ENCODE peak calls at places on chromosomes 12 and 14, in ten cellular contexts. One of them, this sample, is unnamed.

GRCh38 chr12:64039285-64039871 is 182.7 kb downstream of the KICS2 start:
- DNase-seq in H1: no peak
- DNase-seq in Calu3: peak
- DNase-seq in uterus: no peak
- DNase-seq in mesothelial cell of epicardium: no peak
- DNase-seq in endothelial cell: no peak
- DNase-seq in PC-9: no peak
- DNase-seq in RWPE1: no peak
- DNase-seq in GM20000: no peak
- DNase-seq in fibroblast of mammary gland: peak
- DNase-seq in this sample: no peak

GRCh38 chr12:117151195-117152031 is 38.9 kb downstream of the FBXO21 start:
- DNase-seq in mesothelial cell of epicardium: peak
- DNase-seq in Calu3: peak
- DNase-seq in H1: peak
- DNase-seq in endothelial cell: peak
- DNase-seq in fibroblast of mammary gland: peak
- DNase-seq in RWPE1: no peak
- DNase-seq in uterus: peak
- DNase-seq in PC-9: no peak
- DNase-seq in GM20000: no peak
- DNase-seq in this sample: no peak

GRCh38 chr14:92973265-92973797 is 50.4 kb downstream of the CHGA start:
- DNase-seq in RWPE1: peak
- DNase-seq in mesothelial cell of epicardium: no peak
- DNase-seq in Calu3: peak
- DNase-seq in uterus: peak
- DNase-seq in H1: peak
- DNase-seq in GM20000: no peak
- DNase-seq in endothelial cell: peak
- DNase-seq in fibroblast of mammary gland: peak
- DNase-seq in PC-9: peak
- DNase-seq in this sample: no peak

GRCh38 chr12:116880817-116881324 is 370 bp downstream of the HRK start:
- DNase-seq in PC-9: peak
- DNase-seq in endothelial cell: peak
- DNase-seq in mesothelial cell of epicardium: peak
- DNase-seq in H1: peak
- DNase-seq in fibroblast of mammary gland: peak
- DNase-seq in RWPE1: no peak
- DNase-seq in GM20000: peak
- DNase-seq in uterus: no peak
- DNase-seq in Calu3: peak
- DNase-seq in this sample: peak

GRCh38 chr12:57888407-57889157 is 42.1 kb upstream of the CTDSP2 start:
- DNase-seq in uterus: no peak
- DNase-seq in PC-9: peak
- DNase-seq in H1: no peak
- DNase-seq in fibroblast of mammary gland: peak
- DNase-seq in mesothelial cell of epicardium: no peak
- DNase-seq in RWPE1: peak
- DNase-seq in GM20000: no peak
- DNase-seq in Calu3: peak
- DNase-seq in endothelial cell: no peak
- DNase-seq in this sample: no peak

GRCh38 chr14:90661881-90662280 is 154.3 kb downstream of the TTC7B start:
- DNase-seq in PC-9: no peak
- DNase-seq in mesothelial cell of epicardium: no peak
- DNase-seq in GM20000: no peak
- DNase-seq in fibroblast of mammary gland: no peak
- DNase-seq in endothelial cell: no peak
- DNase-seq in H1: no peak
- DNase-seq in RWPE1: no peak
- DNase-seq in Calu3: no peak
- DNase-seq in uterus: no peak
- DNase-seq in this sample: no peak

GRCh38 chr14:93023039-93023438 is 92.7 kb downstream of the ITPK1 start:
- DNase-seq in endothelial cell: no peak
- DNase-seq in GM20000: no peak
- DNase-seq in RWPE1: no peak
- DNase-seq in H1: no peak
- DNase-seq in PC-9: no peak
- DNase-seq in mesothelial cell of epicardium: no peak
- DNase-seq in uterus: no peak
- DNase-seq in Calu3: no peak
- DNase-seq in fibroblast of mammary gland: peak
- DNase-seq in this sample: no peak

GRCh38 chr12:90741611-90742010 is 213.4 kb downstream of the CCER1 start:
- DNase-seq in PC-9: no peak
- DNase-seq in RWPE1: no peak
- DNase-seq in uterus: no peak
- DNase-seq in endothelial cell: no peak
- DNase-seq in fibroblast of mammary gland: peak
- DNase-seq in mesothelial cell of epicardium: no peak
- DNase-seq in Calu3: no peak
- DNase-seq in H1: no peak
- DNase-seq in GM20000: no peak
- DNase-seq in this sample: no peak

GRCh38 chr12:65189028-65189718 is 19.8 kb downstream of the LEMD3 start:
- DNase-seq in uterus: no peak
- DNase-seq in GM20000: peak
- DNase-seq in Calu3: no peak
- DNase-seq in endothelial cell: no peak
- DNase-seq in H1: no peak
- DNase-seq in PC-9: no peak
- DNase-seq in fibroblast of mammary gland: no peak
- DNase-seq in RWPE1: no peak
- DNase-seq in mesothelial cell of epicardium: no peak
- DNase-seq in this sample: no peak

GRCh38 chr12:44873898-44874297 is 2.2 kb downstream of the NELL2 start:
- DNase-seq in PC-9: no peak
- DNase-seq in Calu3: no peak
- DNase-seq in GM20000: peak
- DNase-seq in endothelial cell: no peak
- DNase-seq in uterus: no peak
- DNase-seq in H1: no peak
- DNase-seq in mesothelial cell of epicardium: no peak
- DNase-seq in RWPE1: no peak
- DNase-seq in fibroblast of mammary gland: peak
- DNase-seq in this sample: no peak

GRCh38 chr12:67431436-67432049 is 162.4 kb downstream of the CAND1 start:
- DNase-seq in PC-9: no peak
- DNase-seq in uterus: no peak
- DNase-seq in GM20000: no peak
- DNase-seq in endothelial cell: no peak
- DNase-seq in RWPE1: no peak
- DNase-seq in fibroblast of mammary gland: no peak
- DNase-seq in Calu3: no peak
- DNase-seq in mesothelial cell of epicardium: no peak
- DNase-seq in H1: no peak
- DNase-seq in this sample: no peak

GRCh38 chr12:53756300-53757094 is 4.7 kb upstream of the CISTR start:
- DNase-seq in Calu3: no peak
- DNase-seq in GM20000: no peak
- DNase-seq in mesothelial cell of epicardium: no peak
- DNase-seq in PC-9: no peak
- DNase-seq in endothelial cell: no peak
- DNase-seq in uterus: no peak
- DNase-seq in RWPE1: no peak
- DNase-seq in fibroblast of mammary gland: no peak
- DNase-seq in H1: no peak
- DNase-seq in this sample: no peak

GRCh38 chr12:52086944-52087835 is 7.7 kb downstream of the SMIM41 start:
- DNase-seq in uterus: no peak
- DNase-seq in PC-9: no peak
- DNase-seq in Calu3: no peak
- DNase-seq in endothelial cell: no peak
- DNase-seq in fibroblast of mammary gland: no peak
- DNase-seq in mesothelial cell of epicardium: no peak
- DNase-seq in RWPE1: no peak
- DNase-seq in GM20000: peak
- DNase-seq in H1: no peak
- DNase-seq in this sample: no peak

GRCh38 chr12:58309806-58310205 is 368.4 kb downstream of the ATP23 start:
- DNase-seq in Calu3: no peak
- DNase-seq in endothelial cell: no peak
- DNase-seq in PC-9: no peak
- DNase-seq in fibroblast of mammary gland: no peak
- DNase-seq in RWPE1: no peak
- DNase-seq in H1: no peak
- DNase-seq in GM20000: no peak
- DNase-seq in uterus: no peak
- DNase-seq in mesothelial cell of epicardium: no peak
- DNase-seq in this sample: no peak

GRCh38 chr12:108720757-108721514 is 10.4 kb downstream of the CORO1C start:
- DNase-seq in fibroblast of mammary gland: peak
- DNase-seq in endothelial cell: no peak
- DNase-seq in PC-9: peak
- DNase-seq in uterus: no peak
- DNase-seq in RWPE1: peak
- DNase-seq in mesothelial cell of epicardium: no peak
- DNase-seq in Calu3: no peak
- DNase-seq in GM20000: no peak
- DNase-seq in H1: no peak
- DNase-seq in this sample: no peak

GRCh38 chr12:99063182-99063581 is 418.1 kb downstream of the APAF1 start:
- DNase-seq in GM20000: no peak
- DNase-seq in fibroblast of mammary gland: no peak
- DNase-seq in uterus: no peak
- DNase-seq in H1: no peak
- DNase-seq in endothelial cell: no peak
- DNase-seq in mesothelial cell of epicardium: no peak
- DNase-seq in PC-9: no peak
- DNase-seq in Calu3: no peak
- DNase-seq in RWPE1: no peak
- DNase-seq in this sample: no peak
- TF ChIP-seq CTCF in GM20000: no peak
- TF ChIP-seq CTCF in fibroblast of mammary gland: no peak
- TF ChIP-seq CTCF in uterus: no peak
- TF ChIP-seq CTCF in H1: no peak
- TF ChIP-seq CTCF in endothelial cell: no peak
- TF ChIP-seq CTCF in mesothelial cell of epicardium: no peak
- TF ChIP-seq CTCF in PC-9: no peak
- TF ChIP-seq CTCF in Calu3: no peak
- TF ChIP-seq CTCF in RWPE1: no peak
- TF ChIP-seq CTCF in this sample: no peak

GRCh38 chr12:50325890-50326391 is 42.6 kb upstream of the LIMA1 start:
- DNase-seq in RWPE1: no peak
- DNase-seq in PC-9: peak
- DNase-seq in uterus: no peak
- DNase-seq in mesothelial cell of epicardium: no peak
- DNase-seq in H1: no peak
- DNase-seq in Calu3: peak
- DNase-seq in fibroblast of mammary gland: no peak
- DNase-seq in endothelial cell: no peak
- DNase-seq in GM20000: no peak
- DNase-seq in this sample: no peak

GRCh38 chr12:50322196-50322595 is 38.9 kb upstream of the LIMA1 start:
- DNase-seq in fibroblast of mammary gland: no peak
- DNase-seq in RWPE1: no peak
- DNase-seq in PC-9: no peak
- DNase-seq in GM20000: no peak
- DNase-seq in uterus: no peak
- DNase-seq in endothelial cell: no peak
- DNase-seq in mesothelial cell of epicardium: no peak
- DNase-seq in Calu3: no peak
- DNase-seq in H1: no peak
- DNase-seq in this sample: no peak

DNA sequence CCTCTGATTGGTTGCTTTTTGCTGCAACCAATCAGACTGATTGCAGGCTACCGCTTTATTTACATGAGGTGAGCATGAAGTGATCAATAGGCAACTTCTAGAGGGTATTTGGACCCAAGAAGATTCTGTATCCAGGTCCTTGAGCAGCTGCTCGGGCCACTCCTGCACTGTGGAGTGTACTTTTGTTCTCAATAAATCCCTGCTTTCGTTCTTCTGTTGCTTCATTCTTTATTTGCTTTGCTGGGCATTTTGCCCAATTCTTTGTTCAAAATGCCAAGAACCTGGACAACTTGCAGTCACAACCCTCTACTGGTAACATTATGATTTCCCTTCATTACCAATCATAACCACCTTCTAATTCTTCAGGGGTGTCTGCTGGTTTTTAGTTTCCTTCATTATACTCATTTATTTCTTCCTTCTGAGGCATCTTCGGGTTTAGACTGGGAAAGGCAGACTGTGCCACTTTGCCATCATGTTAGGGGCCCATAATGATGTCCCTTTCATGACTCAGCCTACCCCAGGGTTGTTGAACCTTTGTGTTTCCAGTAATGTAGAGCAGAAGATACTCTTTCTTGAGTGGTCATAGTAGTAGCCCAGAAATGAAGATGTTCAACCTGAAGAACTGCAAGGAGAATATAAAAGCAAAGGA is 43.4 kb upstream of the LIMA1 start:
- DNase-seq in RWPE1: no peak
- DNase-seq in fibroblast of mammary gland: peak
- DNase-seq in GM20000: no peak
- DNase-seq in PC-9: peak
- DNase-seq in endothelial cell: no peak
- DNase-seq in Calu3: peak
- DNase-seq in mesothelial cell of epicardium: no peak
- DNase-seq in H1: no peak
- DNase-seq in uterus: no peak
- DNase-seq in this sample: no peak
- TF ChIP-seq CTCF in RWPE1: no peak
- TF ChIP-seq CTCF in fibroblast of mammary gland: no peak
- TF ChIP-seq CTCF in GM20000: no peak
- TF ChIP-seq CTCF in PC-9: no peak
- TF ChIP-seq CTCF in endothelial cell: no peak
- TF ChIP-seq CTCF in Calu3: no peak
- TF ChIP-seq CTCF in mesothelial cell of epicardium: no peak
- TF ChIP-seq CTCF in H1: no peak
- TF ChIP-seq CTCF in uterus: no peak
- TF ChIP-seq CTCF in this sample: no peak

GRCh38 chr14:74492413-74493342 is at the start of gene NPC2:
- DNase-seq in fibroblast of mammary gland: no peak
- DNase-seq in Calu3: no peak
- DNase-seq in PC-9: no peak
- DNase-seq in endothelial cell: no peak
- DNase-seq in RWPE1: no peak
- DNase-seq in uterus: no peak
- DNase-seq in GM20000: no peak
- DNase-seq in H1: no peak
- DNase-seq in mesothelial cell of epicardium: no peak
- DNase-seq in this sample: no peak
- TF ChIP-seq CTCF in fibroblast of mammary gland: no peak
- TF ChIP-seq CTCF in Calu3: no peak
- TF ChIP-seq CTCF in PC-9: no peak
- TF ChIP-seq CTCF in endothelial cell: no peak
- TF ChIP-seq CTCF in RWPE1: no peak
- TF ChIP-seq CTCF in uterus: no peak
- TF ChIP-seq CTCF in GM20000: no peak
- TF ChIP-seq CTCF in H1: no peak
- TF ChIP-seq CTCF in mesothelial cell of epicardium: no peak
- TF ChIP-seq CTCF in this sample: no peak

DNA sequence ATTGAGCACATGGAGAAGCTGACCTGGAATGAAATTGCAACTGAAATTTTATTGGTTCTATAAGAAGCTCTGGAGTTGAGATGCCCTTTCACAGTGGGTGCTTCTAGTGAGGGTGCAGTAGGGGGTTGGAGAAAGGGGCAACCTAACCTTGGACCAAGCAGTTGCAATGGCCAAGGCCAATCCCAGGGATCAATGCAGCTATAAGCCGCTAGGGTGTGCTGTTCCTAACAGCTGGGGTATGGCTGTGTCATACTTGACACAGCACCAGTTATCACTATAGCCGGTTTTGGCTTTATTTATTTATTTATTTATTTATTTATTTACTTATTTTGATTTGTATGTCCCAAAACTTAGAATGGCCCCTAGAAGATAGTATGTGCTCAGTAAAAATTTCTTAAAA is 505.9 kb downstream of the FLRT2 start:
- DNase-seq in fibroblast of mammary gland: peak
- DNase-seq in PC-9: no peak
- DNase-seq in uterus: no peak
- DNase-seq in H1: no peak
- DNase-seq in endothelial cell: peak
- DNase-seq in mesothelial cell of epicardium: no peak
- DNase-seq in RWPE1: no peak
- DNase-seq in GM20000: peak
- DNase-seq in Calu3: no peak
- DNase-seq in this sample: no peak
- TF ChIP-seq CTCF in fibroblast of mammary gland: peak
- TF ChIP-seq CTCF in PC-9: peak
- TF ChIP-seq CTCF in uterus: no peak
- TF ChIP-seq CTCF in H1: peak
- TF ChIP-seq CTCF in endothelial cell: peak
- TF ChIP-seq CTCF in mesothelial cell of epicardium: no peak
- TF ChIP-seq CTCF in RWPE1: no peak
- TF ChIP-seq CTCF in GM20000: peak
- TF ChIP-seq CTCF in Calu3: no peak
- TF ChIP-seq CTCF in this sample: no peak

This sample was measured in activated B cell treated with CpG ODN at 0.5 μM for 24 hours.